ENCODE peak calls at places on chromosomes 3 and 15, in five cellular contexts. O is colonic mucosa, H is SK-N-SH, M is fibroblast of lung, B is trophoblast cell. N is an unnamed sample.

GRCh38 chr3:42709621-42710020 is 7.0 kb upstream of the HHATL start:
- DNase-seq in O (no peak), B (no peak), H (no peak), M (no peak), N (peak; percentile 43)

GRCh38 chr3:36729204-36730056 is 34.9 kb downstream of the DCLK3 start:
- DNase-seq in M (peak; percentile 49), H (peak; percentile 54), B (peak; percentile 67), O (no peak), N (no peak)

GRCh38 chr3:149400645-149401044 is 23.2 kb upstream of the TM4SF1 start:
- DNase-seq in M (no peak), H (no peak), O (no peak), B (no peak), N (no peak)

GRCh38 chr3:72319202-72320095 is 528.8 kb downstream of the SHQ1 start:
- DNase-seq in H (no peak), O (no peak), M (peak; percentile 63), B (peak; percentile 62), N (no peak)

GRCh38 chr15:59303641-59304433 is 68.8 kb downstream of the MYO1E start:
- DNase-seq in H (no peak), B (no peak), O (no peak), M (peak; percentile 68), N (no peak)

GRCh38 chr15:56839641-56840040 is 78.8 kb upstream of the TCF12 start:
- DNase-seq in B (no peak), H (no peak), O (no peak), M (no peak), N (no peak)

GRCh38 chr3:132486086-132486485 is 68.8 kb downstream of the DNAJC13 start:
- DNase-seq in H (no peak), O (no peak), B (no peak), M (no peak), N (no peak)

GRCh38 chr3:180252683-180253082 is 215.9 kb upstream of the PEX5L start:
- DNase-seq in H (no peak), M (no peak), B (no peak), O (no peak), N (no peak)

GRCh38 chr3:43153189-43154083 is 47.6 kb upstream of the POMGNT2 start:
- DNase-seq in M (peak; percentile 72), B (no peak), O (peak; percentile 63), H (no peak), N (peak; percentile 78)

GRCh38 chr3:85571835-85572234 is 613.0 kb downstream of the CADM2 start:
- DNase-seq in O (no peak), M (peak; percentile 40), B (peak; percentile 19), H (no peak), N (no peak)

GRCh38 chr3:45120615-45121158 is 25.5 kb downstream of the CDCP1 start:
- DNase-seq in H (no peak), O (no peak), B (no peak), M (no peak), N (no peak)

GRCh38 chr15:80059786-80060489 is 462 bp downstream of the ZFAND6 start:
- DNase-seq in H (peak; percentile 92), O (peak; percentile 49), M (peak; percentile 29), B (peak; percentile 62), N (no peak)

GRCh38 chr3:14787630-14788029 is 31.1 kb upstream of the FGD5 start:
- DNase-seq in B (no peak), H (no peak), O (no peak), M (no peak), N (peak; percentile 24)

GRCh38 chr15:51131596-51132290 is 37.0 kb upstream of the TNFAIP8L3 start:
- DNase-seq in B (no peak), H (no peak), O (no peak), M (no peak), N (no peak)

GRCh38 chr15:30954674-30955073 is 36.8 kb downstream of the MTMR10 start:
- DNase-seq in M (peak; percentile 16), O (no peak), B (peak; percentile 19), H (no peak), N (no peak)

GRCh38 chr3:136716629-136717028 is 35.5 kb downstream of the STAG1 start:
- DNase-seq in O (no peak), B (no peak), H (no peak), M (no peak), N (no peak)

GRCh38 chr3:46960081-46960701 is 16.4 kb downstream of the CCDC12 start:
- DNase-seq in H (peak; percentile 50), O (no peak), M (peak; percentile 73), B (peak; percentile 77), N (peak; percentile 63)

GRCh38 chr3:187368251-187368733 is at the start of gene RTP4:
- DNase-seq in M (peak; percentile 34), B (peak; percentile 26), O (peak; percentile 53), H (no peak), N (no peak)

GRCh38 chr3:4828279-4829030 is 150.8 kb upstream of the BHLHE40 start:
- DNase-seq in M (peak; percentile 93), B (no peak), H (no peak), O (no peak), N (no peak)

GRCh38 chr3:53382106-53382505 is 34.8 kb upstream of the DCP1A start:
- DNase-seq in H (no peak), M (peak; percentile 33), O (no peak), B (peak; percentile 75), N (no peak)

GRCh38 chr3:59127071-59127470 is 77.2 kb upstream of the CFAP20DC start:
- DNase-seq in B (no peak), H (peak; percentile 21), O (no peak), M (peak; percentile 89), N (no peak)

GRCh38 chr15:38627684-38628277 is 63.2 kb upstream of the RASGRP1 start:
- DNase-seq in H (no peak), B (peak; percentile 45), O (no peak), M (no peak), N (no peak)

GRCh38 chr3:150666167-150666566 is 37.6 kb downstream of the ERICH6 start:
- DNase-seq in B (no peak), M (no peak), O (no peak), H (no peak), N (no peak)

GRCh38 chr15:75666823-75667501 is 19.2 kb downstream of the SNX33 start:
- DNase-seq in H (no peak), M (peak; percentile 99), O (peak; percentile 81), B (peak; percentile 83), N (peak; percentile 74)
- H3K27ac ChIP-seq in H (peak overlapping the region; percentile 98), M (peak overlapping the region; percentile 98), O (peak overlapping the region; percentile 75), B (no peak overlapping the region), N (no peak overlapping the region)

DNA sequence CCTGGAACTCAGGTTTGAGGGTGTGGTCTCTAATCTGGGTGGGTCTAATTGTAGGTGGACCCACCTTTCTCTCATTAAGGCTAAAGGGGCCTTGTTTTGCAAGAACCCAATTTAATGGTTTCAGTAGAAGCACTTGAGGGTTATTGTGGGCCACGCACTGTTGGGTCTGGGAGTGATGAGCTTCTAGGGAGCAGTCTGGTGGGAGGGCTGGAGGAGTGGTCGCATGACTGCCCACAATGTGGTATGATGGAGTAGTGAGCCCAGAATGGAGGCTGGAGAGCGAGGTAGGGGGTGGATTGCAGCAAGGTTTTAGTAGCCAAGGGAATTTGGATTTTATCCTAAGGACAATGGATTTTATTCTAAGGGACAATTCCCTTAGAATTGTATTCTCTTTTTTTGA is 2.7 kb downstream of the TATDN2 start:
- DNase-seq in O (no peak), M (no peak), H (no peak), B (no peak), N (no peak)
- H3K9ac ChIP-seq in O (no peak overlapping the region), M (no peak overlapping the region), H (no peak overlapping the region), B (no peak overlapping the region), N (no peak overlapping the region)

DNA sequence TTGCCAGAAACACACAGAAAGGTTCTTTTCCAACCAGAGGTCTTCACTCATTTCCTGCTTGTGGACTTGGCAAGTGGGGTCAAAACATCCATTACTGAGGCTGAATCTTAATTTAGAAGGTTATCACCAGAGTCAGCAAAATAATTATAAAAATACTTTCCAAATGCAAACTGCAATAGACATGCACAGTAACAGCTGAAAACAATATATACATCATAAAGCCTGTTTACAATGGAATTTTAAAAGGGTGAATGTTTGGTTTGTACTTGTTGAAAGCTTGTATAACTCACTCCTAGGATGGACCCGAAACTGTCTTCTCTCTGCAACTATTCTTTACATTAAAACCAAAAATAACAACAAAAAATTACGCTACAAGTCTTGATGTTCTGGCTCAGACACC is 625.5 kb upstream of the TBL1XR1 start:
- DNase-seq in B (no peak), H (no peak), O (no peak), M (peak; percentile 20), N (no peak)
- H3K4me1 ChIP-seq in B (peaks cover 6% of the 10 kb centered on the region), H (peaks cover 27% of the 10 kb centered on the region), O (no peaks in the 10 kb centered on the region), M (peaks cover 28% of the 10 kb centered on the region), N (peaks cover 23% of the 10 kb centered on the region)

GRCh38 chr3:127836004-127836882 is 13.9 kb upstream of the MGLL start:
- DNase-seq in H (no peak), B (peak; percentile 17), O (no peak), M (no peak), N (no peak)
- H3K27ac ChIP-seq in H (no peak overlapping the region), B (no peak overlapping the region), O (no peak overlapping the region), M (no peak overlapping the region), N (no peak overlapping the region)

DNA sequence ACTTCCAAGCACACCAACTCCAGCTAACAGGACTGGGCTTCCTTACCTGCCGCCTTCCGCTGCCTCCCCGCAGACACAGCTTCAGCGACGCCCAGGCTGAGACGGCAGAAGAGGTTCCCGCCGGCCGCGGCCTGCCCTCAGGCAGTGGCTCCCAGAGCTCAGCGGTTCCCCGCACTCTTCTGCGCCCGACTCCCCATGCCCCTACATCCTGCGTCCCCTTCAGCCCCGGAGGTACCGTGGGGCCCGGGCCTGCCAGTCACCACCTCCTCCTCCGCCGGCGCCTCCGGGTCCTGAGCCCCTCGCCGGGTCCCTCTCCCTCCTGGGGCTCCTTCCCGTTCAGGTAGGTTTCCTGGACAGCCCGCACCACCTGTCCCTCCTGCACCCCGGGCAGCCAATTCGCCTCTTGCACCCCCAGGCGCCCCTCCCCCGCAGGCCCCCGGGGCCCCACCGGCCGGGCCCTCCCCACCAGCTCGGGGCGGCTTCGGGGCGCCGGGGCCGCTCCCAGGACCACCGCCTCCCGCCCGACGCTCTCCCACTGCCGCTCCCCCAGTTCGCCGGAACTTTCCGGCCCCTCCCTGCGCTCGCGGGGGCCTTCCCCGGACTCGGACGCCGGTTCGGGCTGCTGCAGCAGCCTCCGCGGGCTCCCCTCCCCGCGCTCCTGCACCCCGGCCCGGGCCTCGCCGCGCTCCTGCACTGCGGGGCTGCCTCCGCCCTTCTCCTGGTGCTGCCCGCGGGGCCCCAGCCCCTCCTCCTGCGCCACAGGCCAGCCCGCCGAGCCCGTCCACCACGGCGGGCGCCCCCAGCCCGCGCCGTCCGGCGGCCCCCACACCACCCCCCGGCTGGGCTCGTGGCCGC is at the start of gene TNK2:
- DNase-seq in H (peak; percentile 57), B (no peak), O (peak; percentile 36), M (no peak), N (peak; percentile 81)
- H3K9ac ChIP-seq in H (peak within 1 kb of the TSS; percentile 52), B (peak within 1 kb of the TSS; percentile 78), O (peak within 1 kb of the TSS; percentile 66), M (peak within 1 kb of the TSS; percentile 37), N (peak within 1 kb of the TSS; percentile 35)

DNA sequence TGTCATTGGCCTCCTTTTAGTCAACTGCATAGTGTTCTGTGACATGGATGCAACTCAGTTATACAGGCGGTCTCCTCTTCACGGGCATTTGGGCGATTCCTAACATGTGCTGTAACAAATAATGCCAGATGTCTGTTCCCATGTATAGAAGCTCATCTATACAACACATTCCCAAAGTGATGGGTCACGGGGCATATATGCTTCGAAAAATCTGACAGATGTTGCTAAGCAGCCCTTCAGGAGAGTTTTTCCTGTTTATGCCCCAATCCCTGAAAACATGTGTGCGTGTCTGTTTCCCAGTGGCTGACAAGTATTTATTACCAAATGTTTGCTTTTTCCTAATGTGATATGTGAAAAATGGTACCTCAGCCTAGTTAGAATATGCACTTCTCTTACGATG is 25.8 kb downstream of the LRRK1 start:
- DNase-seq in B (peak; percentile 55), O (no peak), H (no peak), M (no peak), N (no peak)
- H3K4me1 ChIP-seq in B (no peaks in the 10 kb centered on the region), O (no peaks in the 10 kb centered on the region), H (no peaks in the 10 kb centered on the region), M (peaks cover 2% of the 10 kb centered on the region), N (no peaks in the 10 kb centered on the region)

GRCh38 chr3:54863366-54863765 is 64.5 kb downstream of the LRTM1 start:
- DNase-seq in M (peak; percentile 73), B (peak; percentile 34), H (no peak), O (no peak), N (no peak)
- H3K27ac ChIP-seq in M (no peak overlapping the region), B (peak overlapping the region; percentile 24), H (no peak overlapping the region), O (no peak overlapping the region), N (no peak overlapping the region)